ENCODE peak calls at places on chromosomes 7 and 10, in five cellular contexts. V is GM12865; D is activated CD4-positive, alpha-beta T cell treated with anti-CD3 and anti-CD28 coated beads, Interleukin-2, amount 50 U/mL, for 24 hours; F is astrocyte; Z is foreskin fibroblast. O is an unnamed sample.

GRCh38 chr10:124175701-124176100 is 82.3 kb upstream of the CHST15 start:
- DNase-seq in D (no peak), F (no peak), V (peak; percentile 34), Z (no peak), O (no peak)

GRCh38 chr10:101273736-101274135 is 44.5 kb upstream of the LBX1 start:
- DNase-seq in D (no peak), V (no peak), F (no peak), Z (no peak), O (no peak)

GRCh38 chr10:6239213-6239991 is 36.7 kb downstream of the PFKFB3 start:
- DNase-seq in Z (peak; percentile 98), V (peak; percentile 54), F (peak; percentile 99), D (peak; percentile 76), O (peak; percentile 85)

GRCh38 chr10:34816067-34817002 is 1.2 kb upstream of the PARD3 start:
- DNase-seq in F (no peak), Z (peak; percentile 70), D (no peak), V (no peak), O (no peak)

GRCh38 chr7:79114875-79115274 is 338.6 kb downstream of the MAGI2 start:
- DNase-seq in F (no peak), V (no peak), D (no peak), Z (no peak), O (no peak)

GRCh38 chr7:22732556-22733126 is 5.6 kb downstream of the IL6 start:
- DNase-seq in D (no peak), Z (no peak), V (peak; percentile 11), F (no peak), O (no peak)

GRCh38 chr7:130476287-130477001 is 15.4 kb upstream of the MEST start:
- DNase-seq in Z (peak; percentile 29), V (no peak), F (peak; percentile 97), D (no peak), O (no peak)

GRCh38 chr10:26982058-26982457 is 118.2 kb downstream of the ANKRD26 start:
- DNase-seq in D (no peak), Z (no peak), F (no peak), V (no peak), O (no peak)

GRCh38 chr7:126723966-126724544 is 528.7 kb downstream of the GRM8 start:
- DNase-seq in D (no peak), F (no peak), V (no peak), Z (no peak), O (no peak)

GRCh38 chr10:71837085-71837827 is 13.8 kb downstream of the PSAP start:
- DNase-seq in V (peak; percentile 47), D (no peak), Z (peak; percentile 18), F (no peak), O (peak; percentile 38)

GRCh38 chr10:35412900-35413491 is 76.7 kb downstream of the CCNY start:
- DNase-seq in V (no peak), F (peak; percentile 85), Z (peak; percentile 39), D (no peak), O (peak; percentile 66)

GRCh38 chr10:79904671-79905321 is 44.1 kb downstream of the SFTPD start:
- DNase-seq in F (peak; percentile 63), V (peak; percentile 42), Z (peak; percentile 88), D (peak; percentile 45), O (peak; percentile 87)

GRCh38 chr10:51733061-51733460 is 33.7 kb upstream of the CSTF2T start:
- DNase-seq in V (no peak), Z (peak; percentile 61), D (no peak), F (peak; percentile 36), O (no peak)

GRCh38 chr10:78672898-78673297 is 395.9 kb upstream of the ZMIZ1 start:
- DNase-seq in D (no peak), F (peak; percentile 69), V (no peak), Z (peak; percentile 57), O (no peak)

GRCh38 chr7:86768967-86769760 is 125.5 kb downstream of the GRM3 start:
- DNase-seq in Z (no peak), F (no peak), V (peak; percentile 17), D (no peak), O (peak; percentile 64)

GRCh38 chr7:30717181-30717580 is 34.8 kb upstream of the INMT start:
- DNase-seq in Z (peak; percentile 53), V (no peak), F (no peak), D (no peak), O (no peak)

GRCh38 chr10:113961261-113961938 is 82.3 kb upstream of the ADRB1 start:
- DNase-seq in F (no peak), Z (no peak), D (peak; percentile 62), V (peak; percentile 95), O (peak; percentile 17)

GRCh38 chr10:96586419-96587254 is at the start of gene TM9SF3:
- DNase-seq in V (peak; percentile 94), F (peak; percentile 74), Z (peak; percentile 97), D (peak; percentile 86), O (peak; percentile 93)

GRCh38 chr7:159108491-159108890 is 36.2 kb downstream of the VIPR2 start:
- DNase-seq in D (no peak), F (no peak), V (no peak), Z (no peak), O (no peak)

GRCh38 chr7:137169282-137169698 is 174.2 kb downstream of the PTN start:
- DNase-seq in V (peak; percentile 33), Z (peak; percentile 87), F (peak; percentile 71), D (no peak), O (peak; percentile 37)

GRCh38 chr7:137801003-137801402 is 45.8 kb downstream of the DGKI start:
- DNase-seq in D (no peak), Z (peak; percentile 76), F (peak; percentile 51), V (no peak), O (no peak)

GRCh38 chr7:3427957-3428356 is 126.9 kb downstream of the SDK1 start:
- DNase-seq in Z (no peak), F (no peak), D (no peak), V (no peak), O (no peak)

GRCh38 chr10:47364366-47364765 is 16.2 kb downstream of the RBP3 start:
- DNase-seq in V (no peak), D (no peak), Z (no peak), F (no peak), O (no peak)

GRCh38 chr7:78770422-78771410 is 682.8 kb downstream of the MAGI2 start:
- DNase-seq in D (no peak), Z (peak; percentile 59), V (peak; percentile 21), F (peak; percentile 10), O (no peak)